ENCODE peak calls at places on chromosomes 4 and X, in six cellular contexts. G is fibroblast of lung; F is breast epithelium; D is CD8-positive, alpha-beta memory T cell; R is stomach; I is tibial nerve. J is an unnamed sample. For H3K4me1, the result is how much of the 10 kb centered on the place peaks cover.

GRCh38 chr4:102687373-102687981 is 73.3 kb downstream of the MANBA start:
- DNase-seq in G (no peak), F (no peak), D (no peak), R (no peak), I (no peak), J (no peak)

GRCh38 chrX:135632353-135632752 is 81.1 kb upstream of the CT45A1 start:
- DNase-seq in G (no peak), F (no peak), D (no peak), R (no peak), I (no peak), J (no peak)

GRCh38 chr4:140666889-140667614 is 89.1 kb downstream of the TBC1D9 start:
- DNase-seq in G (no peak), F (no peak), D (no peak), R (no peak), I (no peak), J (no peak)

GRCh38 chr4:87042986-87043820 is 108.4 kb downstream of the AFF1 start:
- DNase-seq in G (no peak), F (no peak), D (no peak), R (no peak), I (no peak), J (no peak)

GRCh38 chr4:70945046-70945445 is 42.9 kb downstream of the MOB1B start:
- DNase-seq in G (peak), F (no peak), D (no peak), R (no peak), I (no peak), J (no peak)

GRCh38 chr4:147754037-147754445 is 22.2 kb downstream of the ARHGAP10 start:
- DNase-seq in G (peak), F (no peak), D (no peak), R (no peak), I (no peak), J (no peak)

GRCh38 chrX:28586291-28586690 is 955 bp upstream of the IL1RAPL1 start:
- DNase-seq in G (peak), F (no peak), D (no peak), R (no peak), I (no peak), J (no peak)

GRCh38 chrX:124217289-124218251 is 114.9 kb upstream of the TEX13D start:
- DNase-seq in G (no peak), F (no peak), D (peak), R (no peak), I (peak), J (no peak)

GRCh38 chrX:150688911-150689451 is 4.2 kb upstream of the MTMR1 start:
- DNase-seq in G (peak), F (no peak), D (no peak), R (no peak), I (no peak), J (no peak)

GRCh38 chr4:128853741-128854140 is 44.2 kb downstream of the JADE1 start:
- DNase-seq in G (no peak), F (no peak), D (no peak), R (no peak), I (no peak), J (no peak)

GRCh38 chrX:39946822-39947221 is 150.9 kb downstream of the BCOR start:
- DNase-seq in G (peak), F (no peak), D (no peak), R (no peak), I (no peak), J (no peak)

GRCh38 chr4:43089730-43090129 is 197.2 kb downstream of the GRXCR1 start:
- DNase-seq in G (peak), F (no peak), D (no peak), R (no peak), I (no peak), J (peak)

GRCh38 chr4:129358571-129358970 is 262.6 kb downstream of the C4orf33 start:
- DNase-seq in G (peak), F (no peak), D (no peak), R (no peak), I (no peak), J (no peak)

GRCh38 chr4:77432702-77433101 is 172.9 kb upstream of the CXCL13 start:
- DNase-seq in G (no peak), F (no peak), D (no peak), R (no peak), I (no peak), J (no peak)

GRCh38 chr4:93327346-93327745 is 501.2 kb upstream of the ATOH1 start:
- DNase-seq in G (no peak), F (no peak), D (no peak), R (no peak), I (no peak), J (no peak)

GRCh38 chrX:115093206-115093605 is 75.8 kb upstream of the IL13RA2 start:
- DNase-seq in G (no peak), F (no peak), D (no peak), R (no peak), I (no peak), J (no peak)

GRCh38 chr4:141346144-141346543 is 125.4 kb downstream of the ZNF330 start:
- DNase-seq in G (peak), F (no peak), D (no peak), R (no peak), I (peak), J (no peak)

GRCh38 chr4:165767671-165768070 is 105.4 kb upstream of the TLL1 start:
- DNase-seq in G (no peak), F (no peak), D (no peak), R (no peak), I (no peak), J (no peak)

GRCh38 chrX:91311969-91312368 is 122.7 kb upstream of the PABPC5 start:
- DNase-seq in G (no peak), F (no peak), D (no peak), R (no peak), I (no peak), J (no peak)

GRCh38 chr4:82864336-82865001 is 26.5 kb downstream of the SEC31A start:
- DNase-seq in G (no peak), F (no peak), D (no peak), R (no peak), I (no peak), J (no peak)

GRCh38 chr4:158798062-158798461 is 29.2 kb downstream of the FNIP2 start:
- DNase-seq in G (no peak), F (no peak), D (no peak), R (no peak), I (no peak), J (no peak)

GRCh38 chr4:88660446-88661294 is 37.0 kb downstream of the NAP1L5 start:
- DNase-seq in G (peak), F (no peak), D (no peak), R (no peak), I (no peak), J (no peak)

GRCh38 chrX:152915541-152916241 is 17.8 kb downstream of the ZNF185 start:
- DNase-seq in G (peak), F (no peak), D (no peak), R (no peak), I (no peak), J (no peak)

GRCh38 chr4:20456416-20456815 is 204.7 kb downstream of the SLIT2 start:
- DNase-seq in G (no peak), F (no peak), D (no peak), R (no peak), I (no peak), J (no peak)

GRCh38 chr4:152166567-152166966 is 369.3 kb downstream of the FBXW7 start:
- DNase-seq in G (peak), F (no peak), D (no peak), R (no peak), I (no peak), J (no peak)

GRCh38 chrX:151771726-151772125 is 37.2 kb downstream of the CNGA2 start:
- DNase-seq in G (no peak), F (no peak), D (no peak), R (no peak), I (no peak), J (no peak)

DNA sequence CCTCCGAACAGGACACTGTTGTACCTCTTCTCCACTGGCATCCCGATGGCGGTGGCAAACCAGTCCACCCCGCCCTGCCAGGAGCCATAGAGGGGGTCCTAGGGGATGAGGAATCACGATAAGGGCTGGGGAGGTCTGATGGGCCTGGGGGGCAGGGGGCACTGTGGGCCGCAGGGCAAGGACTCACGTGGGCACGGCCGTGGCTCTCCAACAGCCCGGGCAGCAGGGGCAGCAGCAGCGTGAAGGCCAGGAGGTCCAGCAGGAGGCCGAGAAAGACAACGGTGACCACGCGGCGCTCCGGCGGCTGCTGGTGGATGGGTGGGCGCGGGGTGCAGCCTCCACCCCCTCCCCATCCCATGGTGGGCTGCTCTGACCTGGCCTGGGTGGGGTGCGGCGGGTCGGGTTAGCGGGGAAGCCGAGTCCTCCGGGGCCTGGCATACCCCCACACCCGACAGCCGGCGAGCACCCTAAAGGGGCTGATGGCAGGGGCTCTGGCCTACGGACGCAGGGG is 29.6 kb downstream of the NOP14 start:
- DNase-seq in G (no peak), F (peak), D (no peak), R (no peak), I (no peak), J (no peak)
- H3K4me1 ChIP-seq in G (under half), F (under half), D (half or more), R (half or more), I (under half), J (under half)

GRCh38 chr4:37008199-37008598 is 236.3 kb upstream of the NWD2 start:
- DNase-seq in G (peak), F (no peak), D (no peak), R (peak), I (no peak), J (peak)
- H3K27ac ChIP-seq in G (no peak), F (no peak), D (no peak), R (peak), I (no peak), J (no peak)

GRCh38 chr4:8610858-8611610 is 18.5 kb downstream of the CPZ start:
- DNase-seq in G (no peak), F (no peak), D (no peak), R (no peak), I (no peak), J (no peak)
- H3K4me1 ChIP-seq in G (under half), F (under half), D (under half), R (under half), I (under half), J (under half)

GRCh38 chrX:120235284-120235683 is 15.3 kb upstream of the ZBTB33 start:
- DNase-seq in G (no peak), F (no peak), D (no peak), R (no peak), I (no peak), J (no peak)
- H3K27ac ChIP-seq in G (no peak), F (no peak), D (no peak), R (no peak), I (no peak), J (no peak)

GRCh38 chr4:81609844-81610243 is 138.1 kb upstream of the RASGEF1B start:
- DNase-seq in G (no peak), F (no peak), D (no peak), R (no peak), I (no peak), J (no peak)
- H3K4me1 ChIP-seq in G (under half), F (under half), D (under half), R (under half), I (under half), J (under half)

DNA sequence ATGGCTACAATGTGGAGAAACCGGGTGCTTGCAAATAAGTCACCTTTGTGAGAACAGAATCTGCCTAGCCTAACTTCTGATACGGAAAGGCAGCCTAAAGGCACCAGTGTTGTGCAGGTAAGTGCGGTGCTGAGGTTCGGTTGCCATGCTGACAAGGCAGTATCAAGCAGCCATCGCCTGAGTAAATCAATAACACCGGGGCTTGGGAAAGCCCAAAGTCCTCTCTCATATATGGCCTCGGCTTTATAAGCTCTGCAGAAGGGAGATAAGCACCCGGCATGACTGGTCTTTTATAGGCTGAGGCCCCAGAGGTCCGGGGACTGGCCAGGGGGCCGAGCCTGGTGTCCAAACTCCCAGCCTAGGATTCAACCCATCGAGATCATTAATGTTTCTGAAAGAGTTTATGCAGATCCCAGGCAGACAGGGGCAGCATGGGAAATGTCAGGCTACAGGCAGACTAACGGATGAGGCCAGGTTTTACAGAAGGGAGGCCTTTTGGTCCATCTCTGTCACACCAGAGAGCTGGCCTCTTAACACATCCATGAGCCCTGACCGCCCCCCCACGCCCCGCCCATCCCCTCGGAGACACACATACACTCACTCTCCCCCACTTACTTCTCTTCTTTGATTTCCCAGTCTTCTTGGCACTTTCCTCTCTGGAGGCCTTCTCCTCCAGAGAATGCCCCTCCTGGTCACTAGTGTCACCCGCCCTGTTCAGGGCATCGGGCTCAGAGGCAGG is 38.5 kb downstream of the ELF4 start:
- DNase-seq in G (no peak), F (no peak), D (no peak), R (peak), I (no peak), J (no peak)
- H3K27ac ChIP-seq in G (no peak), F (no peak), D (no peak), R (no peak), I (no peak), J (no peak)

DNA sequence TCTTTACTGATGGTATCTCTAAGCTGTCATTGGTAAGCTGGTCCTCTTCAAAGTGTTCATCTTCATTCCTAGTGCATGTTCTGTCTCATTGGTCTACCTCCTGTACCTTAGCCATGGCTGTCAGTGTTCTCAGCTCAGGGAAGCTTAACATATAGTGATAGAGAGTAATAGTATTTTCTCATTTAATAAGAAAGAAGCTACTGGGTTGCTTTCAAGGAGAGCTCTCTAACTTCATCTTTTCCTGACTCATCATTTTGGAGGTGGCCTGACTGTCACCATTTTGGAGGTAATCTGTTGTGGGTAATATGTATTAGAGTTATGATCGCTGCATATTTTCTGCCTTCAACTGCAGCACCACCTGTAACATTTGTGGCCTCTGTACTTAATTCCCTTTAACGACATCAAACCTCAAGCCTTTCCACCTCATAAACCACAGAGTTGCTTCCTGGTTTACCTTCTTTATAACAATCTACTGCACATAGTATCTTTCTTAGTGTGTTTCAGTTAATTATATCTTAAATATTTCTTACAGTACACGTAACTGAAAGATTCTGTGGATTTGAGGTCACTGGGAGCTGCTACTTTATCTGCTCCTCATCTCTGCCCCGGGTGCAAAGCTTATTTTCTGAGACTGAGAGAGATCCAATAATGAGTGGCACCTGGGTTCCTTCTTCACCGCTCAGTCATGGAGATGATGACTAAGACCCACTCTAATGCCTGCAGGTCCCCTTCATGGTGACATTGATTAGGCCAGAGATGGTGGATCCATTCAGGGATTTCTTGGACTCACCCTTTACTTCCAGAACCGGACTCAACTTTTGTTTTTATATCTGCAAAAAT is 474.1 kb upstream of the TECRL start:
- DNase-seq in G (no peak), F (no peak), D (no peak), R (no peak), I (no peak), J (no peak)
- H3K4me1 ChIP-seq in G (under half), F (under half), D (under half), R (under half), I (under half), J (under half)

J was measured in ascending aorta.